ENCODE peak calls at places on chromosomes 1 and 21, in five cellular contexts. E, L, A, P and G are unnamed samples.

GRCh38 chr1:157842939-157843338 is 1.3 kb upstream of the CD5L start:
- DNase-seq in E (no peak), L (no peak), A (no peak), P (no peak), G (no peak)

GRCh38 chr1:173122958-173123852 is 72.5 kb upstream of the TNFSF18 start:
- DNase-seq in A (no peak), E (peak; percentile 94), L (peak; percentile 98), P (peak; percentile 79), G (no peak)

GRCh38 chr1:41696381-41696780 is 211.9 kb upstream of the EDN2 start:
- DNase-seq in E (no peak), A (no peak), P (no peak), L (no peak), G (no peak)

GRCh38 chr1:26666855-26667254 is 29.0 kb upstream of the ARID1A start:
- DNase-seq in L (no peak), A (no peak), E (peak; percentile 15), P (no peak), G (no peak)

GRCh38 chr1:109426278-109427170 is at the start of gene PSMA5:
- DNase-seq in L (peak; percentile 99), E (peak; percentile 99), A (peak; percentile 93), P (peak; percentile 99), G (peak; percentile 98)

GRCh38 chr1:236024655-236025054 is 40.2 kb downstream of the NID1 start:
- DNase-seq in P (no peak), A (no peak), L (no peak), E (no peak), G (no peak)

GRCh38 chr1:184170719-184171118 is 119.2 kb downstream of the TSEN15 start:
- DNase-seq in P (no peak), A (no peak), E (no peak), L (no peak), G (no peak)

GRCh38 chr1:202046227-202046626 is 35.8 kb downstream of the ELF3 start:
- DNase-seq in E (no peak), L (no peak), P (no peak), A (no peak), G (no peak)

GRCh38 chr21:43020177-43020576 is 45.8 kb downstream of the PKNOX1 start:
- DNase-seq in E (no peak), L (no peak), P (no peak), A (no peak), G (no peak)

GRCh38 chr1:1137256-1138045 is 21.6 kb upstream of the C1orf159 start:
- DNase-seq in P (no peak), A (no peak), L (no peak), E (no peak), G (no peak)

GRCh38 chr1:66360285-66360724 is 173.6 kb upstream of the SGIP1 start:
- DNase-seq in A (no peak), E (no peak), P (no peak), L (no peak), G (no peak)

GRCh38 chr1:230052018-230052417 is 15.0 kb upstream of the GALNT2 start:
- DNase-seq in L (no peak), A (no peak), E (no peak), P (no peak), G (no peak)

GRCh38 chr1:210323957-210324356 is 4.7 kb upstream of the HHAT start:
- DNase-seq in E (no peak), L (no peak), P (no peak), A (no peak), G (no peak)

GRCh38 chr1:212255705-212256307 is 29.4 kb upstream of the PPP2R5A start:
- DNase-seq in L (peak; percentile 47), A (no peak), E (no peak), P (no peak), G (peak; percentile 42)
- TF ChIP-seq CTCF in L (no peak), A (no peak), E (no peak), P (no peak), G (no peak)

GRCh38 chr1:228308628-228309547 is 97.7 kb downstream of the TRIM11 start:
- DNase-seq in E (peak; percentile 71), A (peak; percentile 60), P (no peak), L (no peak), G (peak; percentile 78)
- TF ChIP-seq CTCF in E (no peak), A (peak; percentile 45), P (peak; percentile 1), L (peak; percentile 1), G (no peak)

GRCh38 chr1:89822999-89823628 is 2.3 kb downstream of the LRRC8D start:
- DNase-seq in E (no peak), A (no peak), L (peak; percentile 74), P (no peak), G (no peak)

GRCh38 chr1:89823679-89824292 is 3.0 kb downstream of the LRRC8D start:
- DNase-seq in L (peak; percentile 38), E (no peak), A (no peak), P (no peak), G (no peak)

GRCh38 chr1:89820423-89821321 is at the start of gene LRRC8D:
- DNase-seq in P (peak; percentile 71), L (peak; percentile 79), E (peak; percentile 93), A (peak; percentile 89), G (peak; percentile 91)

GRCh38 chr1:89822109-89822962 is 1.5 kb downstream of the LRRC8D start:
- DNase-seq in A (no peak), L (no peak), P (no peak), E (no peak), G (no peak)

DNA sequence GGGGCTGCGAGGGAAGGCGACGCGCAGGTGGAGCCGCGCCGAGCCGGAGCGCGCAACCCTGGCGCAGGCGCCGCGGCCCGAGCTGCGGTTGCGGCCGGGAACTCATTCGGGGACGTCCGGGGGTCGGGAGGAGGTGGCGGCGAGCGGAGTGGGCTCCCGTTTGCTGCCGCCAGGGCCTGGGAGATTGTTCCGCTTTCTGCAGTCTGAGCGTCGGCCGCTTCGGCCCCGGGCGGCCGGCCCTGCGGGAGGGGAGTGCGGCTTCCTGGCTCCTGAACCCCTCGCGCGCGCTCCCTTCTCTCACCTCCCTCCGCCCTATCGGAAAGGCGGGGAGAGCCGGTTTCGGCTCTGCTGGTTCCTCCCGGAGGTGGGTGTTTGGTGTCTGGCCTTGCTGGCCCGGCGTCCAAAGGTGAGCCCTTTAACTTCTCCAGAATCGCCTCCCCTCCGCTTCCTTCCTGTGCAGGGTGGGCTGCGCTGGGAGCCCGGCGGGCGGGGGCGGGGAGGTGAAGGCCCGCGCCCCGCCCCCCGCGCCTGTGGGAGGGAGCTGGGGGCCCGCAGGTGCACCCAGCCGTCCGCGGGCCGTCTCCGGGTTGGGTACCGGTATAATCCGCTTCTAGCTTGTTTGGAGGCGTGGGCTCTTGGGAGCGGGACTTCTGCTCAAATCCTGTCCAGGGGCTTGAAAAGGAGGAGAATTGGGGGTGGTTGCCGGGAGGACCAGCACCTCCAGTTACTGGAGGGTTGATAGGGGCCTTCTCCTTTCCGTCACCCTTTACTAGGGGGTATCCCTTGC is 683 bp downstream of the LRRC8D start:
- DNase-seq in A (peak; percentile 72), E (peak; percentile 87), P (no peak), L (no peak), G (no peak)
- TF ChIP-seq CTCF in A (peak; percentile 59), E (no peak), P (no peak), L (no peak), G (peak; percentile 10)

GRCh38 chr1:161763522-161764098 is 2.5 kb upstream of the ATF6 start:
- DNase-seq in L (no peak), P (no peak), E (no peak), A (no peak), G (no peak)
- TF ChIP-seq CTCF in L (peak; percentile 55), P (peak; percentile 68), E (no peak), A (peak; percentile 75), G (peak; percentile 50)

GRCh38 chr1:159853417-159853816 is 9.0 kb downstream of the VSIG8 start:
- DNase-seq in A (no peak), E (no peak), P (peak; percentile 20), L (no peak), G (no peak)

GRCh38 chr1:159849972-159850371 is 12.5 kb downstream of the VSIG8 start:
- DNase-seq in P (no peak), E (no peak), A (no peak), L (peak; percentile 47), G (no peak)

GRCh38 chr1:159848316-159848715 is 14.1 kb downstream of the VSIG8 start:
- DNase-seq in E (no peak), L (no peak), A (no peak), P (no peak), G (no peak)

GRCh38 chr1:159854101-159854692 is 8.3 kb downstream of the VSIG8 start:
- DNase-seq in P (peak; percentile 48), L (peak; percentile 69), A (no peak), E (peak; percentile 93), G (no peak)

GRCh38 chr1:159851386-159851785 is 11.1 kb downstream of the VSIG8 start:
- DNase-seq in E (no peak), A (no peak), L (no peak), P (no peak), G (no peak)
- TF ChIP-seq CTCF in E (no peak), A (no peak), L (peak; percentile 19), P (peak; percentile 42), G (no peak)

GRCh38 chr1:113452921-113453770 is 62.8 kb downstream of the MAGI3 start:
- DNase-seq in L (peak; percentile 70), A (no peak), P (peak; percentile 38), E (no peak), G (no peak)
- TF ChIP-seq CTCF in L (peak; percentile 76), A (peak; percentile 68), P (peak; percentile 73), E (no peak), G (peak; percentile 57)

GRCh38 chr21:28426545-28426944 is 566.1 kb downstream of the LTN1 start:
- DNase-seq in L (no peak), P (no peak), A (no peak), E (no peak), G (no peak)
- TF ChIP-seq CTCF in L (no peak), P (no peak), A (no peak), E (no peak), G (no peak)